ENCODE peak calls at places on chromosomes 6 and 20, in nine cellular contexts. I, F, Q, H, S, P, M, A and D are unnamed samples.

GRCh38 chr6:84645563-84646266 is 118.7 kb downstream of the TBX18 start:
- DNase-seq in H (peak; percentile 79), S (peak; percentile 73), F (no peak), A (peak; percentile 62), I (no peak), P (peak; percentile 80), M (no peak), Q (no peak), D (peak; percentile 86)

GRCh38 chr20:51417245-51417560 is 125.3 kb downstream of the NFATC2 start:
- DNase-seq in S (no peak), H (no peak), Q (no peak), P (no peak), M (no peak), I (no peak), F (no peak), A (no peak), D (no peak)

GRCh38 chr20:35232575-35232974 is 6.1 kb downstream of the MMP24 start:
- DNase-seq in A (peak; percentile 50), S (peak; percentile 75), P (peak; percentile 56), Q (no peak), I (no peak), F (no peak), H (peak; percentile 33), M (no peak), D (peak; percentile 29)

GRCh38 chr6:14544689-14545088 is 427.1 kb downstream of the CD83 start:
- DNase-seq in F (no peak), A (no peak), Q (no peak), H (no peak), I (no peak), P (no peak), S (no peak), M (no peak), D (no peak)

GRCh38 chr6:26300359-26300758 is 64.6 kb upstream of the BTN3A2 start:
- DNase-seq in A (no peak), P (no peak), I (no peak), S (no peak), M (no peak), H (no peak), F (no peak), Q (no peak), D (peak; percentile 62)

GRCh38 chr20:20204326-20204725 is 152.0 kb downstream of the CFAP61 start:
- DNase-seq in Q (no peak), A (no peak), F (no peak), P (no peak), M (no peak), S (no peak), H (no peak), I (no peak), D (no peak)

GRCh38 chr6:148110925-148111324 is 231.7 kb upstream of the SASH1 start:
- DNase-seq in M (no peak), Q (no peak), S (no peak), F (no peak), A (no peak), H (no peak), P (no peak), I (no peak), D (no peak)

GRCh38 chr6:13220266-13220665 is 108.1 kb downstream of the TBC1D7 start:
- DNase-seq in S (no peak), P (no peak), Q (no peak), F (no peak), I (no peak), H (no peak), A (no peak), M (no peak), D (no peak)

GRCh38 chr6:15948930-15949900 is 179.7 kb upstream of the MYLIP start:
- DNase-seq in S (no peak), M (no peak), H (no peak), F (no peak), Q (peak; percentile 59), A (peak; percentile 2), I (peak; percentile 44), P (no peak), D (no peak)

GRCh38 chr6:26327450-26328264 is 37.3 kb upstream of the BTN3A2 start:
- DNase-seq in H (peak; percentile 93), M (peak; percentile 70), A (peak; percentile 85), F (no peak), S (peak; percentile 81), Q (no peak), P (peak; percentile 51), I (no peak), D (peak; percentile 82)

GRCh38 chr20:44941292-44941691 is 18.9 kb downstream of the TOMM34 start:
- DNase-seq in H (no peak), I (no peak), P (no peak), S (no peak), M (no peak), F (no peak), Q (no peak), A (no peak), D (no peak)

GRCh38 chr6:31114970-31115849 is 610 bp downstream of the PSORS1C1 start:
- DNase-seq in F (no peak), S (peak; percentile 42), A (peak; percentile 48), Q (no peak), H (peak; percentile 68), I (peak; percentile 50), P (peak; percentile 58), M (no peak), D (peak; percentile 69)

GRCh38 chr20:19786311-19786710 is 28.3 kb downstream of the RIN2 start:
- DNase-seq in S (peak; percentile 92), P (peak; percentile 83), I (no peak), F (no peak), Q (no peak), M (no peak), H (peak; percentile 96), A (peak; percentile 83), D (peak; percentile 93)

GRCh38 chr6:26162399-26162798 is 75.2 kb downstream of the HFE start:
- DNase-seq in I (no peak), Q (no peak), P (no peak), S (no peak), F (no peak), A (no peak), M (no peak), H (no peak), D (no peak)

GRCh38 chr20:32621071-32621913 is 36.2 kb upstream of the NOL4L start:
- DNase-seq in S (no peak), A (no peak), I (no peak), F (no peak), H (no peak), P (no peak), M (no peak), Q (no peak), D (no peak)

GRCh38 chr20:3766832-3767433 is 620 bp downstream of the ADISSP start:
- DNase-seq in F (no peak), M (peak; percentile 30), S (no peak), H (no peak), A (no peak), Q (peak; percentile 50), I (no peak), P (no peak), D (no peak)

GRCh38 chr20:3764659-3765058 is 2.9 kb downstream of the ADISSP start:
- DNase-seq in F (no peak), A (no peak), M (no peak), H (no peak), I (no peak), S (no peak), P (no peak), Q (peak; percentile 32), D (no peak)

GRCh38 chr20:3767434-3768341 is at the start of gene ADISSP:
- DNase-seq in S (peak; percentile 98), P (peak; percentile 99), I (peak; percentile 99), H (peak; percentile 98), A (peak; percentile 97), M (peak; percentile 95), F (peak; percentile 98), Q (peak; percentile 100), D (peak; percentile 96)

GRCh38 chr20:3765171-3765887 is 2.2 kb downstream of the ADISSP start:
- DNase-seq in P (no peak), A (no peak), F (no peak), M (no peak), S (no peak), Q (peak; percentile 48), H (no peak), I (no peak), D (no peak)

GRCh38 chr20:3766381-3766780 is 1.2 kb downstream of the ADISSP start:
- DNase-seq in Q (peak; percentile 42), I (no peak), F (no peak), M (no peak), A (no peak), S (no peak), P (no peak), H (no peak), D (no peak)
- H3K4me3 ChIP-seq in Q (peak overlapping the region; percentile 65), I (peak overlapping the region; percentile 87), F (peak overlapping the region; percentile 69), M (peak overlapping the region; percentile 99), A (peak overlapping the region; percentile 74), S (no peak overlapping the region), P (peak overlapping the region; percentile 69), H (peak overlapping the region; percentile 78), D (peak overlapping the region; percentile 67)

DNA sequence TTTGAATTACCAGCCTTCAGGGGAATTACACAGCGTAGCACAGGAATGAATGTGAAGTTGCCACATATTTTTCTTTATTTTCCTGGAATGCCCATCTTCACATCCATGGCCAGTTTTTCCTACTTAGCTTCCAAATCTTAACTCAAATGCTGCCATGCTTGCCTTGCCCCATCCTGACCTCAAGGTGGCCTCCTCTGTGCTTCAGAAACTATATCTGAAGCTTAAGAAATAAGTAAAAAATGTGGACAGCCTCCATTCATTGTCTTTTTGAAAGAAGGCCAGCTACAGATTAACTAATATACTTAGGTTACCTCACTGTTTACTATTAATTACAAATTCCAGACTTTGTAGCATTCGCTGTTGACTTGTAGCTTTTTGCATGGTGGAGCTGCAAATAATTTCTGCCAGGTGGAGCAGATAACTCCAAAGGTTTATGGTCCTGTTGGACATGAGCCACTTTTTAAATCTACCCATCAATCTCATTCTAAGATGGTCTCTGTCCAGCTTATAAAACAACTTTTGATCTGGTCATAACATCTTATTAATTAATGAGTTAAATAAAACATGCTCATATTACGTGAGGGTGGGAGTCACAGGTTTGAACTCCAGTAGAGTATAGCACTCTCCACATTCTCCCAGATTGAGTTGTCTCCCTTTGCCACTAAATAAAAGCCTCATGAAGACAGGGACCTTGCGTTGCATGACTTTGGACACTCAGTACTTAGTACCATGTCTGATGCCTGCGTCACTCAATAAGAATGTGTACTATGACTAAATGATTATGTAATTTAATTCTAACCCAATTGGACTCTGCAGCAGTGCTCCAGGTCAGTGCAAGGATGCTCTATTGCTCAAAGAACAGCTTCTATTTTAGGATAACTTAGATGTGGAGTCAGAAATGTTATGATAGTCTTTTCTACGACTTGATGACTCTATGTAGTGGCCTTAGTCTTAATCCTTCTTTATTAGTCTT is 678.6 kb upstream of the CITED2 start:
- DNase-seq in S (peak; percentile 59), M (no peak), Q (no peak), A (peak; percentile 51), I (no peak), H (peak; percentile 88), F (no peak), P (no peak), D (peak; percentile 76)
- TF ChIP-seq CTCF in S (peak; percentile 44), M (no peak), Q (peak; percentile 39), A (peak; percentile 54), I (no peak), H (peak; percentile 55), F (no peak), P (peak; percentile 37), D (peak; percentile 50)

GRCh38 chr20:1389703-1390385 is 3.0 kb downstream of the FKBP1A start:
- DNase-seq in M (no peak), S (no peak), H (peak; percentile 78), Q (no peak), A (no peak), F (no peak), I (no peak), P (no peak), D (peak; percentile 55)
- H3K4me3 ChIP-seq in M (no peak overlapping the region), S (no peak overlapping the region), H (peak overlapping the region; percentile 6), Q (peak overlapping the region; percentile 35), A (no peak overlapping the region), F (no peak overlapping the region), I (no peak overlapping the region), P (no peak overlapping the region), D (peak overlapping the region; percentile 1)

GRCh38 chr20:40446868-40447267 is 242.2 kb downstream of the MAFB start:
- DNase-seq in Q (no peak), P (no peak), A (no peak), S (no peak), H (no peak), M (no peak), F (no peak), I (no peak), D (no peak)
- TF ChIP-seq CTCF in Q (no peak), P (no peak), A (no peak), S (no peak), H (no peak), M (no peak), F (no peak), I (no peak), D (no peak)